ENCODE peak calls at places on chromosomes 4 and X, in ten cellular contexts. K is A549, I is K562, F is tibial nerve, X is stomach, E is ovary, Z is upper lobe of left lung, Y is H1, R is suprapubic skin, M is transverse colon. J is an unnamed sample.

GRCh38 chr4:162350331-162350730 is 186.5 kb upstream of the FSTL5 start:
- DNase-seq in Y (no peak), Z (no peak), I (no peak), X (no peak), M (no peak), K (no peak), R (no peak), F (no peak), E (no peak), J (no peak)

GRCh38 chr4:139609647-139610046 is 53.6 kb upstream of the SETD7 start:
- DNase-seq in I (no peak), M (no peak), X (no peak), F (no peak), R (no peak), Z (no peak), E (no peak), K (no peak), Y (no peak), J (no peak)

GRCh38 chr4:73776363-73776762 is 36.0 kb downstream of the CXCL8 start:
- DNase-seq in K (no peak), Z (no peak), M (no peak), F (peak), X (peak), I (peak), Y (no peak), R (no peak), E (no peak), J (no peak)

GRCh38 chr4:41057456-41057855 is 156.9 kb downstream of the APBB2 start:
- DNase-seq in Y (no peak), Z (no peak), E (no peak), F (peak), X (no peak), M (no peak), K (no peak), I (no peak), R (no peak), J (no peak)

GRCh38 chr4:104345598-104346242 is 149.0 kb downstream of the CXXC4 start:
- DNase-seq in K (no peak), R (no peak), E (no peak), I (no peak), X (no peak), M (no peak), Z (no peak), F (no peak), Y (no peak), J (no peak)

GRCh38 chr4:2537011-2537830 is 774 bp downstream of the FAM193A start:
- DNase-seq in K (no peak), M (peak), Z (peak), F (no peak), Y (no peak), R (peak), I (peak), X (peak), E (peak), J (no peak)

GRCh38 chr4:101014417-101014816 is 332.9 kb downstream of the PPP3CA start:
- DNase-seq in I (no peak), E (no peak), R (no peak), M (no peak), Z (no peak), K (no peak), X (no peak), F (no peak), Y (no peak), J (no peak)

GRCh38 chrX:136759968-136760367 is 20.8 kb downstream of the ARHGEF6 start:
- DNase-seq in R (no peak), Y (peak), X (no peak), E (no peak), I (no peak), M (no peak), F (no peak), K (no peak), Z (no peak), J (no peak)

GRCh38 chrX:9465380-9466114 is 689 bp downstream of the TBL1X start:
- DNase-seq in M (peak), F (no peak), K (peak), Y (no peak), R (no peak), E (peak), X (peak), Z (peak), I (peak), J (no peak)

GRCh38 chrX:116873678-116874077 is 410.9 kb upstream of the CT83 start:
- DNase-seq in Y (no peak), Z (no peak), M (no peak), R (no peak), E (no peak), K (no peak), X (no peak), I (no peak), F (no peak), J (no peak)

GRCh38 chrX:31128849-31129248 is 57.0 kb upstream of the FTHL17 start:
- DNase-seq in E (no peak), R (no peak), K (no peak), I (no peak), M (no peak), Y (no peak), X (no peak), Z (no peak), F (no peak), J (no peak)

GRCh38 chr4:186723207-186724047 is at the start of gene FAT1:
- DNase-seq in K (peak), R (peak), X (peak), Y (no peak), Z (peak), I (peak), M (peak), E (peak), F (peak), J (no peak)
- TF ChIP-seq EP300 in K (no peak), R (no peak), X (no peak), Y (no peak), Z (no peak), I (no peak), M (no peak), E (no peak), F (peak), J (no peak)

GRCh38 chr4:54274264-54274663 is 45.2 kb downstream of the PDGFRA start:
- DNase-seq in M (no peak), I (no peak), Z (no peak), E (no peak), K (no peak), F (no peak), R (no peak), Y (no peak), X (no peak), J (no peak)

GRCh38 chr4:54276633-54277426 is 47.7 kb downstream of the PDGFRA start:
- DNase-seq in M (no peak), Y (peak), R (no peak), E (no peak), K (no peak), X (no peak), Z (peak), F (no peak), I (no peak), J (no peak)

GRCh38 chr4:54274786-54275503 is 45.9 kb downstream of the PDGFRA start:
- DNase-seq in R (no peak), M (no peak), Z (no peak), E (no peak), I (no peak), Y (no peak), F (no peak), K (no peak), X (no peak), J (no peak)

GRCh38 chr4:54281060-54281781 is 52.1 kb downstream of the PDGFRA start:
- DNase-seq in K (no peak), Y (no peak), R (peak), X (peak), Z (no peak), F (peak), I (no peak), E (peak), M (peak), J (no peak)

GRCh38 chr4:54277691-54278090 is 48.6 kb downstream of the PDGFRA start:
- DNase-seq in R (no peak), Z (no peak), Y (no peak), E (no peak), I (no peak), F (no peak), K (no peak), X (no peak), M (no peak), J (no peak)
- H3K4me3 ChIP-seq in R (no peak), Z (no peak), Y (no peak), E (no peak), I (no peak), F (no peak), K (no peak), X (no peak), M (no peak), J (no peak)

GRCh38 chr4:87839309-87839946 is 6.7 kb downstream of the MEPE start:
- DNase-seq in R (no peak), Z (no peak), Y (no peak), I (peak), E (no peak), M (no peak), F (peak), K (no peak), X (no peak), J (no peak)
- TF ChIP-seq EP300 in R (no peak), Z (no peak), Y (no peak), I (no peak), E (no peak), M (no peak), F (peak), K (no peak), X (no peak), J (no peak)

DNA sequence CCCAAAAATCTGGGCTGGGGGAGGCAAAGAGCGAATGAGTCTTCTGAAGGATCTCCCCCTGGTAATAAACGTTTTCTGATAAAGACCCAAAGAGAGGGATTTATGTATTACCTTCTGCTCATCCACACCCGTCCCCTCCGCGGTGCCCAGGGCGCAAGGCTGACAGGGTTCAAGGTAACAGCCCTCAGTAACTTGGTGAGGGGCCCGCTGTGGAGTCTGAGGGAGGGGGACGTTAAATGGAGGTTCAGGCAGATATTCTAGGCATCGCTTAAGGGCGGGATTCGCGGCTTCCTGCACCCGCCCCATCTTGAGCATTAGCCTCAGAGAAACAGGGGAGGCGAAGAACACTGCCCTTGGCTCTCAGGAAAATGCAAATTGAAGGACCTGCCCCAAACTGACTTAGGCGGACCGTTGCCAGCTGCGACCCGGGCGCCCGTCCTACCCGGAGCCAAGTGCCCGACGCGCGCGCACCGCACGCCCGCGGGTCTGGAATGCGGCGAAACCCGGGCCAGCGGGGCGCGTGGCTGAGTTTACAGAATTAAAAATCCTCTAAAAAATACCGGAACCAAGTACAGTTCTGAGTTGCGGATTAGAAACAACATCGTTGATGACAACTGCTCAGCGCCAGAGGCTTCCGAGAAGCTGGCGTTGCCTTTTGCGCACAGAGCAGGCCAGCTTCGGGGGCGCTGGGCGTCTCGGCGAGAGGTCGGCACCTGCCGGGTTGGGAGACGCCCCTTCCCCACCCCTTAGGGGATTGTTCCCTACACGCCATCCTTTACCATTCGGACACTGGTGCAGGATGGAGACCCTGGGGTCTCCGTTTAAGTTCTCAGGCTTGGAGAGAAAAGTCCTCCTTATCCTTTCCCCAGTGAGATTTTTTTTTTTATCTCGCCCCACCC is 2.8 kb downstream of the HELT start:
- DNase-seq in E (no peak), X (no peak), F (no peak), I (no peak), R (no peak), K (no peak), Y (no peak), Z (peak), M (no peak), J (no peak)
- H3K4me3 ChIP-seq in E (no peak), X (peak), F (no peak), I (no peak), R (peak), K (no peak), Y (peak), Z (no peak), M (no peak), J (no peak)

DNA sequence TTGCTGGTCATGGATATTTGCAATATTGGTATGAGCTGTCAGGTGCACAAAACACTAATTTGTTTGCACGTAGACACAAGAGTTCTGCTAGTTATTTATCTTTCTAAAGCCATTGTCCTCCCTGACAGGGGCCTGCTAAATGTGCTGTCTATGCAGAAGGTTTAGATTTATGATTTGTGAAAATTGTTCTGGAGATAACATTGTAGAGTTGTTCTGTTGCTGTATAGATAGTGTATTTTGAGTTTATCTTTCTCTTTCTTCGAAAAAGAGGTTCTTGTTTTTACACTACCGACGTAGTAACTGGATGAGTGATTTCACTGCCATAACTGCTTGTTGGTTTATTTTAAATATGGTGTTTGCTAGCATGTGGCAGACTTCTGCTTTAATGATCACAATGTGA is 28.5 kb upstream of the FGG start:
- DNase-seq in I (no peak), K (no peak), M (no peak), Y (no peak), F (no peak), Z (no peak), E (no peak), X (no peak), R (no peak), J (no peak)
- TF ChIP-seq EP300 in I (peak), K (no peak), M (no peak), Y (no peak), F (no peak), Z (no peak), E (no peak), X (no peak), R (no peak), J (no peak)

DNA sequence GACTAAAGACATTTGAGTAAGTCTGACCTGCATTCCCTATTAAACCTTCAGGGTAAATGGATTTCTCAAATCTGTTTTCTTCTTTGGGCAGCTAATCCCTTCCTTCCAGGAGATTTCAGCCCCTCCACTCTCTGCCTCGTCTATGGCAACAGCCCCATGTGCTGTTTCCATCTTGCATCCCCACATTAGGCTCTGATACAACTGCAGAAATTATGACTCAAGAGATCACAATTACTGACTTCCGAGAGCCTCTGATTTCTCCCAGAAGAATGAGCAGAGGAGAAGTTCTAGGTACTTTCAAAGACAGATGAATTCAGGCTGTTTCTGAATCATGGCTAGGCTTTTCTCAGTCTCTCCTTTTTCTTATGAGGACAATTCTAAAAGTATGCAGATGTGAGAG is 38.7 kb downstream of the RAI2 start:
- DNase-seq in E (no peak), F (no peak), M (no peak), K (no peak), X (no peak), Y (no peak), Z (no peak), I (no peak), R (no peak), J (no peak)
- H3K4me3 ChIP-seq in E (no peak), F (no peak), M (no peak), K (no peak), X (no peak), Y (no peak), Z (no peak), I (no peak), R (no peak), J (no peak)

DNA sequence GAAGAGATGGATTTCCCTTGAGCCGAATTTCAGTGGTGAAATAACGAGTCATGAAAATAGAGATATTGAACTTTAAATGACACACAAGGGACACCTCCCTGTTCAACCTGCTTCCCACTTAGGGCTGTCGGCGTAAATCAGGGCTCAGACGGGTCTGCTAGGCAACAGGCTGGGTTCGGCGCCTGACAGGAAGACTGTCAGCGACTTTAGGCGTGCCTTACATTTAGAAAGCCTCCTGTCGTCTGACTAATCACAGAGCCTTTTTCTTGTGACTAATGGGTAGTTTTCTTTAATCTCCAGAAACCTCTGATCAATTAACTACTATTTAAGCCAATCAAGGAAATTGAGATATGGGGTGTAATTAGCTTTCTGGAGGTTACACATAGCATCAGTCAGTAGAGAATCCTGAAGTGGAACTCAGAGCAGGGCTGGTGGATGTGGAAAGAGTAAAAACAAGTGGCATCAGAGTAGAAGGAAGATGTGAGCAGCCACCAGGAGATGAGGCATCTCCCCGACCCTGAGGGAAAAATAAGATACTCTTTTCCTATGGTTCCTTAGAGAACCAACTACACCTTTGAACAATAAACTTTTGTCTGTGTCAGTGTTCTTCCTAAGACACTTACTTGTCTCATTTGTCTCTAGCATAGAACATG is 86.2 kb upstream of the HS3ST1 start:
- DNase-seq in X (no peak), R (no peak), Z (no peak), Y (no peak), F (no peak), E (no peak), I (no peak), M (no peak), K (no peak), J (no peak)
- TF ChIP-seq EP300 in X (no peak), R (no peak), Z (no peak), Y (no peak), F (no peak), E (no peak), I (no peak), M (no peak), K (no peak), J (no peak)

DNA sequence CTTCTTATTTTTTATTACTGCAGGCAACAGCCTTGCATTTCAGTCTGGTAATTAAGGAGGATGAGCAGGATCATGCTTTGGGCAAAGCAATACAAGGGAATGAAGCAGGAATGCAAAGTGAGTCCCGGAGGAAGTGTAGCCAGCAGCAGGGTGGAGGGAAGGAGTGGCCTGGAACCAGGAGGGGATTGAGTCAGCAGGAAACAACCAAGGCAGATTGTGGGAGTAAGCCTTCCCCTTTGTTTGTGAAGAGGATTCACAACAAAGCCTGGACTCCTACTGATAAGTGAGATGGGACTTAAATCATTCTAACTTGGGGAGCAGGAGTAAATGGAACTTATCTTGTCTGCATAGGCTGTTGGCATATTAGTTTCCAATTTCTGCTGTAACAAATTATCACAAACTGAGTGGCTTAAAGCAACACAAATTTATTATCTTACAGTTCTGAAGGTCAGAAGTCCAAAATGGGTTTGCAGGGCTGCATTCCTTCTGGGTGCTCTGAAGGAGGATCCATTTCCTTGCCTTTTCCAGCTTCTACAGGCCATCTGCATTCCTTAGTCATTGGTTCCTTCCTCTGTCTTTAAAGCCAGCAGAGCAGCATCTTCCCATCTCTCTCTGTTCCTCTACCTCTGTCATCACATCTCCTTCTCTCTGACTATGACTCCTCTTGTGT is 93.2 kb upstream of the AP1S2 start:
- DNase-seq in I (peak), Z (no peak), Y (peak), F (no peak), X (no peak), E (no peak), K (no peak), M (no peak), R (no peak), J (no peak)
- H3K4me3 ChIP-seq in I (no peak), Z (no peak), Y (no peak), F (no peak), X (no peak), E (no peak), K (no peak), M (no peak), R (no peak), J (no peak)

GRCh38 chrX:925094-925493 is 287.4 kb downstream of the CRLF2 start:
- DNase-seq in Y (no peak), E (no peak), R (no peak), Z (no peak), X (no peak), I (no peak), M (no peak), F (no peak), K (no peak), J (no peak)

GRCh38 chrX:925652-926061 is 286.8 kb downstream of the CRLF2 start:
- DNase-seq in F (no peak), R (peak), K (no peak), M (no peak), Y (no peak), Z (no peak), E (no peak), I (no peak), X (no peak), J (peak)

GRCh38 chrX:926991-927390 is 285.5 kb downstream of the CRLF2 start:
- DNase-seq in Z (no peak), X (no peak), K (no peak), Y (no peak), M (no peak), F (no peak), E (no peak), R (peak), I (no peak), J (peak)

GRCh38 chrX:928606-929005 is 283.8 kb downstream of the CRLF2 start:
- DNase-seq in M (no peak), I (no peak), X (no peak), K (no peak), R (peak), F (no peak), Y (no peak), Z (no peak), E (no peak), J (peak)

GRCh38 chrX:926070-926469 is 286.4 kb downstream of the CRLF2 start:
- DNase-seq in I (no peak), K (no peak), E (no peak), X (no peak), Z (no peak), Y (no peak), F (no peak), M (no peak), R (peak), J (peak)
- TF ChIP-seq EP300 in I (no peak), K (no peak), E (no peak), X (no peak), Z (no peak), Y (no peak), F (no peak), M (no peak), R (no peak), J (no peak)

J was measured in esophagus muscularis mucosa.